ENCODE peak calls at places on chromosomes 11 and 22, in ten cellular contexts. B, K, Y, I, T, V, J, D, M and W are unnamed samples.
A peak's percentile ranks its signal among the peaks of the same experiment; 100 is the strongest.

GRCh38 chr22:24418786-24419479 is 8.5 kb upstream of the ADORA2A start:
- DNase-seq in B (no peak), K (no peak), Y (no peak), I (no peak), T (no peak), V (no peak), J (no peak), D (no peak), M (no peak), W (no peak)

GRCh38 chr22:46522743-46523300 is 14.6 kb downstream of the CELSR1 start:
- DNase-seq in B (no peak), K (no peak), Y (no peak), I (no peak), T (no peak), V (no peak), J (no peak), D (no peak), M (no peak), W (no peak)

GRCh38 chr11:104067534-104067933 is 31.1 kb downstream of the DDI1 start:
- DNase-seq in B (no peak), K (no peak), Y (no peak), I (no peak), T (no peak), V (no peak), J (no peak), D (no peak), M (no peak), W (no peak)

GRCh38 chr11:119397740-119398139 is 16.2 kb upstream of the USP2 start:
- DNase-seq in B (no peak), K (no peak), Y (no peak), I (no peak), T (no peak), V (no peak), J (no peak), D (no peak), M (no peak), W (no peak)

GRCh38 chr11:536841-537621 is at the start of gene LRRC56:
- DNase-seq in B (peak; percentile 91), K (no peak), Y (peak; percentile 69), I (no peak), T (peak; percentile 70), V (no peak), J (peak; percentile 89), D (peak; percentile 86), M (peak; percentile 74), W (peak; percentile 95)

GRCh38 chr22:42439821-42440674 is 7.8 kb upstream of the NFAM1 start:
- DNase-seq in B (no peak), K (no peak), Y (no peak), I (no peak), T (no peak), V (peak; percentile 18), J (no peak), D (peak; percentile 61), M (no peak), W (no peak)

GRCh38 chr11:13169709-13170108 is 107.9 kb upstream of the BMAL1 start:
- DNase-seq in B (no peak), K (no peak), Y (peak; percentile 84), I (peak; percentile 59), T (no peak), V (peak; percentile 45), J (no peak), D (peak; percentile 86), M (no peak), W (no peak)

GRCh38 chr11:16739326-16739875 is 954 bp downstream of the C11orf58 start:
- DNase-seq in B (no peak), K (peak; percentile 12), Y (no peak), I (no peak), T (no peak), V (no peak), J (no peak), D (peak; percentile 58), M (no peak), W (no peak)

GRCh38 chr11:30987819-30988218 is 381.7 kb downstream of the DCDC1 start:
- DNase-seq in B (no peak), K (no peak), Y (no peak), I (no peak), T (no peak), V (no peak), J (no peak), D (no peak), M (no peak), W (no peak)

GRCh38 chr11:113189909-113190667 is 124.3 kb upstream of the TTC12 start:
- DNase-seq in B (no peak), K (no peak), Y (peak; percentile 91), I (peak; percentile 77), T (no peak), V (no peak), J (no peak), D (peak; percentile 92), M (peak; percentile 68), W (no peak)

GRCh38 chr11:28049338-28050216 is 58.4 kb downstream of the KIF18A start:
- DNase-seq in B (no peak), K (peak; percentile 9), Y (peak; percentile 66), I (peak; percentile 51), T (no peak), V (no peak), J (no peak), D (no peak), M (no peak), W (no peak)

GRCh38 chr11:45233121-45233803 is 52.9 kb downstream of the SYT13 start:
- DNase-seq in B (peak; percentile 62), K (peak; percentile 87), Y (peak; percentile 22), I (peak; percentile 29), T (peak; percentile 67), V (peak; percentile 53), J (peak; percentile 68), D (peak; percentile 68), M (peak; percentile 47), W (peak; percentile 82)

GRCh38 chr22:48261048-48261621 is 1498.7 kb downstream of the TBC1D22A start:
- DNase-seq in B (no peak), K (no peak), Y (no peak), I (no peak), T (no peak), V (no peak), J (no peak), D (no peak), M (no peak), W (no peak)

GRCh38 chr11:134815404-134815803 is 403.4 kb upstream of the B3GAT1 start:
- DNase-seq in B (no peak), K (no peak), Y (no peak), I (no peak), T (no peak), V (no peak), J (no peak), D (no peak), M (no peak), W (no peak)

GRCh38 chr11:134045799-134046635 is 22.9 kb upstream of the JAM3 start:
- DNase-seq in B (no peak), K (no peak), Y (no peak), I (no peak), T (no peak), V (no peak), J (peak; percentile 64), D (no peak), M (no peak), W (peak; percentile 81)

GRCh38 chr22:41217553-41218157 is 12.5 kb downstream of the L3MBTL2 start:
- DNase-seq in B (no peak), K (no peak), Y (no peak), I (no peak), T (no peak), V (no peak), J (no peak), D (peak; percentile 89), M (peak; percentile 51), W (no peak)

GRCh38 chr22:37197451-37198289 is 9.6 kb upstream of the C1QTNF6 start:
- DNase-seq in B (peak; percentile 86), K (no peak), Y (no peak), I (peak; percentile 90), T (no peak), V (peak; percentile 77), J (no peak), D (peak; percentile 89), M (no peak), W (peak; percentile 83)

GRCh38 chr11:5380740-5381342 is 2.8 kb upstream of the OR51M1 start:
- DNase-seq in B (peak; percentile 55), K (peak; percentile 60), Y (peak; percentile 32), I (peak; percentile 22), T (peak; percentile 78), V (peak; percentile 60), J (peak; percentile 81), D (peak; percentile 77), M (no peak), W (peak; percentile 72)

GRCh38 chr11:2771758-2772466 is 72.1 kb upstream of the KCNQ1OT1 start:
- DNase-seq in B (peak; percentile 36), K (no peak), Y (no peak), I (no peak), T (no peak), V (no peak), J (no peak), D (no peak), M (peak; percentile 10), W (no peak)

GRCh38 chr11:93668171-93668570 is 6.7 kb downstream of the CEP295 start:
- DNase-seq in B (no peak), K (no peak), Y (no peak), I (no peak), T (no peak), V (peak; percentile 49), J (no peak), D (no peak), M (no peak), W (no peak)

GRCh38 chr22:43289976-43290663 is 53.1 kb downstream of the SCUBE1 start:
- DNase-seq in B (no peak), K (no peak), Y (no peak), I (no peak), T (no peak), V (no peak), J (no peak), D (peak; percentile 54), M (peak; percentile 52), W (peak; percentile 19)

GRCh38 chr11:77473801-77474508 is at the start of gene PAK1:
- DNase-seq in B (peak; percentile 92), K (peak; percentile 91), Y (peak; percentile 43), I (peak; percentile 66), T (peak; percentile 86), V (peak; percentile 83), J (peak; percentile 89), D (peak; percentile 83), M (peak; percentile 73), W (peak; percentile 96)

GRCh38 chr11:21604564-21604963 is 588.3 kb upstream of the ANO5 start:
- DNase-seq in B (no peak), K (no peak), Y (no peak), I (no peak), T (no peak), V (no peak), J (no peak), D (no peak), M (no peak), W (no peak)

GRCh38 chr11:120573756-120574354 is 62.3 kb downstream of the GRIK4 start:
- DNase-seq in B (no peak), K (no peak), Y (no peak), I (no peak), T (no peak), V (no peak), J (no peak), D (no peak), M (no peak), W (no peak)

GRCh38 chr11:76810151-76810853 is 27.1 kb downstream of the TSKU start:
- DNase-seq in B (peak; percentile 63), K (no peak), Y (no peak), I (peak; percentile 5), T (no peak), V (peak; percentile 42), J (no peak), D (peak; percentile 57), M (no peak), W (no peak)

GRCh38 chr22:27238935-27239510 is 562.5 kb downstream of the MN1 start:
- DNase-seq in B (peak; percentile 54), K (no peak), Y (peak; percentile 60), I (peak; percentile 100), T (no peak), V (peak; percentile 93), J (peak; percentile 76), D (peak; percentile 94), M (no peak), W (no peak)

GRCh38 chr11:10304495-10305261 is at the start of gene ADM:
- DNase-seq in B (peak; percentile 95), K (peak; percentile 84), Y (no peak), I (peak; percentile 89), T (no peak), V (peak; percentile 89), J (peak; percentile 89), D (peak; percentile 96), M (peak; percentile 92), W (peak; percentile 94)

GRCh38 chr11:128595221-128595620 is 7.9 kb upstream of the ETS1 start:
- DNase-seq in B (no peak), K (no peak), Y (no peak), I (no peak), T (no peak), V (no peak), J (no peak), D (peak; percentile 41), M (no peak), W (no peak)